ENCODE peak calls at places on chromosomes 7 and 10, in five cellular contexts. One of them, this sample, is unnamed.
A peak's percentile ranks its signal among the peaks of the same experiment; 100 is the strongest.

GRCh38 chr10:66780796-66781195 is 145.0 kb upstream of the LRRTM3 start:
- DNase-seq in GM12878: no peak
- DNase-seq in endothelial cell of umbilical vein: no peak
- DNase-seq in hepatocyte: no peak
- DNase-seq in GM23248: no peak
- DNase-seq in this sample: no peak

GRCh38 chr7:88546808-88547207 is 212.7 kb upstream of the ZNF804B start:
- DNase-seq in hepatocyte: peak; percentile 15
- DNase-seq in endothelial cell of umbilical vein: peak; percentile 68
- DNase-seq in GM23248: peak; percentile 15
- DNase-seq in GM12878: peak; percentile 20
- DNase-seq in this sample: peak; percentile 62

GRCh38 chr7:80921130-80921529 is 2.3 kb upstream of the SEMA3C start:
- DNase-seq in endothelial cell of umbilical vein: no peak
- DNase-seq in hepatocyte: no peak
- DNase-seq in GM12878: no peak
- DNase-seq in GM23248: no peak
- DNase-seq in this sample: peak; percentile 93

GRCh38 chr10:15489431-15489830 is 118.3 kb upstream of the FAM171A1 start:
- DNase-seq in hepatocyte: no peak
- DNase-seq in endothelial cell of umbilical vein: no peak
- DNase-seq in GM23248: no peak
- DNase-seq in GM12878: no peak
- DNase-seq in this sample: no peak

GRCh38 chr10:784377-784758 is 94.9 kb upstream of the DIP2C start:
- DNase-seq in GM12878: no peak
- DNase-seq in hepatocyte: peak; percentile 62
- DNase-seq in GM23248: no peak
- DNase-seq in endothelial cell of umbilical vein: no peak
- DNase-seq in this sample: no peak

GRCh38 chr7:142443614-142444013 is 185.8 kb upstream of the PRSS58 start:
- DNase-seq in GM23248: no peak
- DNase-seq in GM12878: no peak
- DNase-seq in endothelial cell of umbilical vein: peak; percentile 50
- DNase-seq in hepatocyte: no peak
- DNase-seq in this sample: peak; percentile 64

GRCh38 chr7:12637819-12638592 is 49.4 kb upstream of the ARL4A start:
- DNase-seq in GM23248: no peak
- DNase-seq in hepatocyte: no peak
- DNase-seq in GM12878: no peak
- DNase-seq in endothelial cell of umbilical vein: no peak
- DNase-seq in this sample: no peak

GRCh38 chr10:3331104-3331645 is 158.6 kb upstream of the PITRM1 start:
- DNase-seq in GM12878: no peak
- DNase-seq in hepatocyte: no peak
- DNase-seq in endothelial cell of umbilical vein: no peak
- DNase-seq in GM23248: no peak
- DNase-seq in this sample: no peak

GRCh38 chr10:132788180-132788830 is 2.4 kb upstream of the NKX6-2 start:
- DNase-seq in endothelial cell of umbilical vein: no peak
- DNase-seq in hepatocyte: no peak
- DNase-seq in GM23248: peak; percentile 41
- DNase-seq in GM12878: no peak
- DNase-seq in this sample: peak; percentile 8
- TF ChIP-seq EZH2 in endothelial cell of umbilical vein: peak; percentile 88
- TF ChIP-seq EZH2 in hepatocyte: peak; percentile 90
- TF ChIP-seq EZH2 in GM23248: no peak
- TF ChIP-seq EZH2 in GM12878: no peak
- TF ChIP-seq EZH2 in this sample: peak; percentile 59

DNA sequence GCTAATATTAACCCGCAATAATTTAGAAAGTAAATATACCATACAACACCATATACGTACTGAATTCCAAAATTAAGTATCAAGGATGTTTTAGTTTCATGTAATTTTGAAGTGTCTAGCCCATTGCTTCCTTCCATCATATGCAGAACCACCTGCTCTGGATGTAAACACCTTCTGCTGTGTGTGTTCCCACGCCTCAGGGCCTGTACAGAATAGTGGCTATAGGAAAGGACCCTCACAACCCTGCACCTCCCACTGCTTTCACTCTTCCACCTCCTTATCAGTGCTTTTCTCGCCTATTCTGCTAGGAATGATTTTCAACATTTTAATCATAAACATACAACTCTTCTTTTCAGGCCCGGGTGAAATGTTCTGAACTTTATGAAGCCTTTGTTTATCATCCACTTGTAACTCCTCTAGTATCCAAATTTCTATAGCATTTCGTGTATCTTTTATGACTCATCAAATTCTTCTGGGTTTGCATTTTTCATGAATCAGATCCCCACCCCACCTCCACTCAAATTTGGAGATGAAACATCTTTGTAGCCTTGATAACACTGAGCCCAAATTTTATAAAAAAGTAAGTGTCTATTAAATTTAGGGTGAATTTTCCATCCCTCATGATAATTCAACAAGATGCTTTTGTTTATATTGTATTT is 1106.8 kb upstream of the C7orf33 start:
- DNase-seq in hepatocyte: no peak
- DNase-seq in GM12878: no peak
- DNase-seq in GM23248: peak; percentile 5
- DNase-seq in endothelial cell of umbilical vein: no peak
- DNase-seq in this sample: peak; percentile 73
- H3K9me3 ChIP-seq in hepatocyte: no peaks in the 10 kb centered on the region
- H3K9me3 ChIP-seq in GM12878: no peaks in the 10 kb centered on the region
- H3K9me3 ChIP-seq in GM23248: no peaks in the 10 kb centered on the region
- H3K9me3 ChIP-seq in endothelial cell of umbilical vein: peaks cover 8% of the 10 kb centered on the region
- H3K9me3 ChIP-seq in this sample: no peaks in the 10 kb centered on the region

GRCh38 chr10:120456626-120457430 is at the start of gene PLPP4:
- DNase-seq in GM23248: peak; percentile 79
- DNase-seq in endothelial cell of umbilical vein: peak; percentile 72
- DNase-seq in GM12878: no peak
- DNase-seq in hepatocyte: peak; percentile 73
- DNase-seq in this sample: peak; percentile 53

GRCh38 chr10:120456143-120456625 is 843 bp upstream of the PLPP4 start:
- DNase-seq in GM12878: no peak
- DNase-seq in endothelial cell of umbilical vein: no peak
- DNase-seq in GM23248: no peak
- DNase-seq in hepatocyte: no peak
- DNase-seq in this sample: no peak

GRCh38 chr10:120458432-120458831 is 1.4 kb downstream of the PLPP4 start:
- DNase-seq in hepatocyte: no peak
- DNase-seq in GM23248: no peak
- DNase-seq in GM12878: no peak
- DNase-seq in endothelial cell of umbilical vein: no peak
- DNase-seq in this sample: no peak

GRCh38 chr10:120459185-120459584 is 2.2 kb downstream of the PLPP4 start:
- DNase-seq in GM23248: no peak
- DNase-seq in endothelial cell of umbilical vein: no peak
- DNase-seq in GM12878: no peak
- DNase-seq in hepatocyte: no peak
- DNase-seq in this sample: no peak

GRCh38 chr10:120457431-120458172 is 575 bp downstream of the PLPP4 start:
- DNase-seq in endothelial cell of umbilical vein: no peak
- DNase-seq in hepatocyte: no peak
- DNase-seq in GM23248: peak; percentile 48
- DNase-seq in GM12878: no peak
- DNase-seq in this sample: no peak
- TF ChIP-seq EZH2 in endothelial cell of umbilical vein: no peak
- TF ChIP-seq EZH2 in hepatocyte: no peak
- TF ChIP-seq EZH2 in GM23248: no peak
- TF ChIP-seq EZH2 in GM12878: no peak
- TF ChIP-seq EZH2 in this sample: no peak

GRCh38 chr7:63045575-63045974 is 953.1 kb upstream of the ZNF722 start:
- DNase-seq in GM12878: no peak
- DNase-seq in hepatocyte: no peak
- DNase-seq in endothelial cell of umbilical vein: no peak
- DNase-seq in GM23248: no peak
- DNase-seq in this sample: no peak
- H3K9me3 ChIP-seq in GM12878: no peaks in the 10 kb centered on the region
- H3K9me3 ChIP-seq in hepatocyte: peaks cover 19% of the 10 kb centered on the region
- H3K9me3 ChIP-seq in endothelial cell of umbilical vein: peaks cover 6% of the 10 kb centered on the region
- H3K9me3 ChIP-seq in GM23248: no peaks in the 10 kb centered on the region
- H3K9me3 ChIP-seq in this sample: no peaks in the 10 kb centered on the region

DNA sequence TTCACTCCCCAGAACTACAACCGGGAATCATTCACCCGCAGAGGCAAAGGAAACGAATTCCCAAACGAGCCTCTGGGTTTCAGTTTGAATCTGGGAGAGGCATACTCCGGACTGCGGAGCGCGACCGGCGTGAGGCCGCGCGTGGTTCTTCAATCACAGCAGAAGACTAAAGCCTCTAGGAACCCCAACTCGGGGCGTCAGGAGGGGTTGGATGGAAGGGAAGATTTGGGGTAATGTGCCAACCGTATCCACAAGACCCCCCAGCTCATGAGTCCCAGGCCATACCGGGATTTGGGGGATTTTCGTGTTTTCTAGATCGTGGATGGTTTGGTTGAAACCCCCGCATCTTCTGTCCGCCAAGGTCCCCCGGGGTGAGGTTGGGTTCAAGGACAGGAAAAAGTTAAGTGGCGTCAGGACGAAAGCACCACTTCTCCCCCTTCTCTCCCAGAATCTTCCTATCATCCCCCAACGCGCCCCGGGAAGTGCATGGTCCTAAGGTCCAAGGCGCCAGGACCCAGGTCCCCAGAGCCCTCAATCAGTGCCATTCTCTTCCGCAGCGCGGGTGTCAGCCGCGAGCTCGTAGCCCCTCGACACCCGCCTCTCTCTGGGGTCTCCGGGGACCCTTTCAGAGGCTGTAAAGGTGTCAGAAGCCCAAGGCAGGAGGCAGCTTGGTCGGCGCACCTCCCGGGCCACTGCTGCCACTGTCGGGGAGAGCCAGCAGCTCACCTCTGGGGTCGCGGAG is 1.7 kb downstream of the MKX start:
- DNase-seq in GM23248: peak; percentile 69
- DNase-seq in endothelial cell of umbilical vein: no peak
- DNase-seq in hepatocyte: peak; percentile 33
- DNase-seq in GM12878: no peak
- DNase-seq in this sample: peak; percentile 18
- TF ChIP-seq EZH2 in GM23248: no peak
- TF ChIP-seq EZH2 in endothelial cell of umbilical vein: peak; percentile 7
- TF ChIP-seq EZH2 in hepatocyte: no peak
- TF ChIP-seq EZH2 in GM12878: no peak
- TF ChIP-seq EZH2 in this sample: no peak

GRCh38 chr7:57404967-57405421 is 45.0 kb upstream of the ZNF716 start:
- DNase-seq in GM23248: no peak
- DNase-seq in GM12878: no peak
- DNase-seq in endothelial cell of umbilical vein: no peak
- DNase-seq in hepatocyte: peak; percentile 2
- DNase-seq in this sample: no peak
- H3K9me3 ChIP-seq in GM23248: no peaks in the 10 kb centered on the region
- H3K9me3 ChIP-seq in GM12878: no peaks in the 10 kb centered on the region
- H3K9me3 ChIP-seq in endothelial cell of umbilical vein: peaks cover 2% of the 10 kb centered on the region
- H3K9me3 ChIP-seq in hepatocyte: no peaks in the 10 kb centered on the region
- H3K9me3 ChIP-seq in this sample: no peaks in the 10 kb centered on the region

GRCh38 chr7:137846588-137847417 is at the start of gene DGKI:
- DNase-seq in GM23248: peak; percentile 70
- DNase-seq in GM12878: no peak
- DNase-seq in hepatocyte: peak; percentile 30
- DNase-seq in endothelial cell of umbilical vein: no peak
- DNase-seq in this sample: no peak
- TF ChIP-seq EZH2 in GM23248: no peak
- TF ChIP-seq EZH2 in GM12878: no peak
- TF ChIP-seq EZH2 in hepatocyte: no peak
- TF ChIP-seq EZH2 in endothelial cell of umbilical vein: peak; percentile 96
- TF ChIP-seq EZH2 in this sample: no peak

GRCh38 chr7:158534598-158534997 is 53.0 kb downstream of the PTPRN2 start:
- DNase-seq in endothelial cell of umbilical vein: no peak
- DNase-seq in hepatocyte: no peak
- DNase-seq in GM23248: no peak
- DNase-seq in GM12878: no peak
- DNase-seq in this sample: no peak
- H3K9me3 ChIP-seq in endothelial cell of umbilical vein: peaks cover 5% of the 10 kb centered on the region
- H3K9me3 ChIP-seq in hepatocyte: no peaks in the 10 kb centered on the region
- H3K9me3 ChIP-seq in GM23248: no peaks in the 10 kb centered on the region
- H3K9me3 ChIP-seq in GM12878: no peaks in the 10 kb centered on the region
- H3K9me3 ChIP-seq in this sample: no peaks in the 10 kb centered on the region

This sample was measured in PC-3.